ENCODE peak calls at places on chromosomes 2 and 18, in eight cellular contexts. I, E, J, O, S, M, U and R are unnamed samples. For H3K4me1, the result is how much of the 10 kb centered on the place peaks cover.

GRCh38 chr2:219285894-219286425 is 6.8 kb downstream of the DNAJB2 start:
- DNase-seq in O (no peak), I (no peak), S (peak), J (no peak), U (no peak), E (no peak), M (peak), R (no peak)

GRCh38 chr2:55419236-55419513 is 481 bp downstream of the CCDC88A start:
- DNase-seq in U (peak), S (no peak), E (no peak), O (peak), J (no peak), M (no peak), I (peak), R (no peak)

GRCh38 chr18:74499633-74500032 is 3.5 kb downstream of the CNDP2 start:
- DNase-seq in M (peak), U (no peak), J (peak), O (peak), E (peak), S (peak), I (peak), R (no peak)

GRCh38 chr2:55961318-55961911 is 37.8 kb upstream of the EFEMP1 start:
- DNase-seq in S (no peak), U (no peak), O (no peak), J (no peak), M (no peak), I (no peak), E (no peak), R (no peak)

GRCh38 chr2:63879876-63880433 is 38.3 kb downstream of the UGP2 start:
- DNase-seq in O (no peak), U (no peak), I (no peak), S (no peak), E (no peak), J (no peak), M (no peak), R (no peak)

GRCh38 chr2:71559828-71560210 is 106.5 kb downstream of the DYSF start:
- DNase-seq in E (no peak), J (no peak), I (no peak), U (no peak), O (no peak), M (no peak), S (no peak), R (peak)

GRCh38 chr2:100780203-100781008 is 39.5 kb upstream of the NPAS2 start:
- DNase-seq in S (no peak), U (no peak), O (no peak), I (no peak), E (no peak), M (no peak), J (no peak), R (no peak)

GRCh38 chr2:32812316-32812715 is 134.4 kb upstream of the LTBP1 start:
- DNase-seq in S (no peak), U (no peak), M (peak), J (no peak), I (no peak), E (no peak), O (no peak), R (no peak)

GRCh38 chr2:196233808-196234501 is 62.6 kb upstream of the STK17B start:
- DNase-seq in S (no peak), M (no peak), I (no peak), U (peak), E (no peak), J (no peak), O (no peak), R (no peak)

GRCh38 chr2:20614201-20615045 is 36.5 kb downstream of the HS1BP3 start:
- DNase-seq in I (no peak), U (no peak), M (peak), J (peak), E (no peak), S (no peak), O (no peak), R (peak)

GRCh38 chr2:205660521-205661124 is 21.7 kb upstream of the NRP2 start:
- DNase-seq in E (no peak), I (peak), J (no peak), S (no peak), M (peak), U (peak), O (no peak), R (no peak)

GRCh38 chr2:121080013-121080772 is 204.8 kb downstream of the TFCP2L1 start:
- DNase-seq in J (no peak), E (no peak), S (peak), I (peak), O (no peak), M (peak), U (peak), R (no peak)

GRCh38 chr2:74474899-74475298 is 2.4 kb upstream of the MRPL53 start:
- DNase-seq in E (no peak), M (peak), S (no peak), U (no peak), O (no peak), J (no peak), I (no peak), R (peak)

GRCh38 chr2:105328281-105329196 is 996 bp downstream of the TGFBRAP1 start:
- DNase-seq in O (peak), M (peak), U (peak), J (peak), E (no peak), S (no peak), I (peak), R (no peak)

GRCh38 chr2:129877795-129878775 is 101.4 kb upstream of the RAB6C start:
- DNase-seq in O (no peak), I (peak), S (peak), J (peak), E (peak), U (peak), M (peak), R (no peak)

GRCh38 chr2:29260151-29260772 is 145.0 kb downstream of the CLIP4 start:
- DNase-seq in S (no peak), J (no peak), E (no peak), O (no peak), U (no peak), M (no peak), I (no peak), R (no peak)

GRCh38 chr2:68994864-68995263 is 18.1 kb upstream of the ANTXR1 start:
- DNase-seq in E (peak), M (no peak), J (no peak), S (no peak), U (no peak), I (peak), O (no peak), R (peak)

GRCh38 chr2:105790467-105791118 is 45.9 kb downstream of the NCK2 start:
- DNase-seq in S (no peak), I (no peak), J (peak), E (no peak), U (no peak), M (no peak), O (no peak), R (no peak)

GRCh38 chr2:12057436-12058166 is 311.2 kb downstream of the LPIN1 start:
- DNase-seq in I (peak), E (no peak), U (no peak), S (no peak), J (no peak), M (no peak), O (peak), R (no peak)

GRCh38 chr2:56287974-56288373 is 104.2 kb downstream of the CCDC85A start:
- DNase-seq in J (no peak), E (no peak), O (no peak), I (no peak), S (no peak), M (no peak), U (no peak), R (no peak)

GRCh38 chr2:151819920-151820319 is 8.3 kb downstream of the ARL5A start:
- DNase-seq in E (no peak), S (no peak), J (no peak), M (no peak), U (no peak), I (no peak), O (no peak), R (no peak)
- H3K27ac ChIP-seq in E (no peak), S (no peak), J (no peak), M (no peak), U (no peak), I (no peak), O (no peak), R (no peak)

GRCh38 chr2:108588070-108588668 is 53.9 kb downstream of the LIMS1 start:
- DNase-seq in I (no peak), E (no peak), S (no peak), M (no peak), U (no peak), O (no peak), J (no peak), R (no peak)
- H3K4me1 ChIP-seq in I (under half), E (half or more), S (under half), M (half or more), U (under half), O (under half), J (under half), R (under half)

GRCh38 chr2:240459401-240460242 is 24.2 kb downstream of the GPC1 start:
- DNase-seq in J (no peak), U (no peak), S (peak), O (no peak), E (no peak), I (no peak), M (peak), R (peak)

GRCh38 chr2:240461471-240462072 is 26.1 kb downstream of the GPC1 start:
- DNase-seq in M (peak), E (no peak), U (no peak), J (no peak), S (peak), O (no peak), I (peak), R (peak)

GRCh38 chr2:240462073-240462703 is 26.7 kb downstream of the GPC1 start:
- DNase-seq in E (no peak), J (no peak), S (peak), O (no peak), I (peak), M (peak), U (no peak), R (peak)

GRCh38 chr2:240460243-240460630 is 24.8 kb downstream of the GPC1 start:
- DNase-seq in J (no peak), E (no peak), U (no peak), S (peak), M (peak), O (no peak), I (no peak), R (peak)

GRCh38 chr2:240460781-240461431 is 25.4 kb downstream of the GPC1 start:
- DNase-seq in O (no peak), E (no peak), M (no peak), J (peak), S (peak), U (no peak), I (peak), R (peak)
- H3K4me3 ChIP-seq in O (no peak), E (no peak), M (no peak), J (no peak), S (no peak), U (no peak), I (no peak), R (no peak)

GRCh38 chr2:34601561-34601960 is 1002.5 kb upstream of the FAM98A start:
- DNase-seq in S (no peak), J (no peak), U (no peak), I (no peak), O (no peak), E (no peak), M (no peak), R (no peak)

DNA sequence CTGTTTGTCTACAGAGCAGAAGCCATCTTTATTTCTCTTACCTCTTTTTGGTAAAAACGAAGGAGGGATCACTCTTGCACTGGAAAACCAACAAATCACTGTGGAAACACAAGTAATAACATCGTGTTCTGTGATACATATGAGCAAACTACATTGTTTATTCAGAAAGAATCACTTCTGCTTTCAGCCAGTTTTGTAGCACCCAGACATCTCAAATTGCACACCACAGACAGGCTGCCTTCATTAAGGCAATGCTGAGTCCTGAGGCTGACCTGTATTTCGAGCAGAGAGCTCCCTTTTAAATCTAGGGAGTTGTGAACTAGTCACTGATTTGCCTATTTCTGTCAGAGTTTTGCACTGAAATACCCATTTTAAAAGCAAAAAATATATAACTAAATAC is 1003.2 kb upstream of the FAM98A start:
- DNase-seq in O (no peak), S (no peak), I (no peak), M (no peak), J (no peak), U (no peak), E (no peak), R (no peak)
- H3K27ac ChIP-seq in O (no peak), S (no peak), I (no peak), M (no peak), J (no peak), U (no peak), E (no peak), R (no peak)

GRCh38 chr2:231617059-231617926 is 24.6 kb downstream of the TEX44 start:
- DNase-seq in U (no peak), O (no peak), M (no peak), S (no peak), J (no peak), E (no peak), I (no peak), R (no peak)
- H3K4me1 ChIP-seq in U (under half), O (under half), M (under half), S (under half), J (under half), E (under half), I (under half), R (under half)

DNA sequence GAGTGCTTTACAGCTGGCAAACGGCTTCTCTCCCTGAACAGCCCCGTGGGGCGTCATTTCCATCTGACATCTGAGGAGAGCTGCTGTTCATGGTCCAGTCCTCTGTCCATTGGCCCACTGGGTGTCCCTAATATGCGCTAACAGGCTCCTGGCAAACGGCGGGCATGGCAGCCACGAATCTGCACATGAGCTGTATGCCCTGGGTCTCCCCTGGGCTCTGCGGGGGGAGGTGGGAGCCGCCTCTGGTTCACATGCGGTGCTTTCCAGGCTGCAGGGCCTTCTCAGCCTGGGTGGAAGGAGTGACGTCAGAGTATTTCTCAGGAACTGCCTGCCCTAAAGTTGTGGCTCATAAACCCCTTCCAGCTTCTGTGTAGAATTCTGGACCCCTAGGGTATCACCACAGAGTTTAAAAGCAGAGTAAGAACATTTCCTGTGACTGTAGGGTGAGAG is 73.2 kb downstream of the LRRFIP1 start:
- DNase-seq in E (peak), O (peak), M (peak), S (no peak), I (peak), U (peak), J (no peak), R (peak)
- H3K4me3 ChIP-seq in E (no peak), O (peak), M (no peak), S (no peak), I (no peak), U (peak), J (no peak), R (no peak)

GRCh38 chr2:148670773-148671172 is 26.2 kb downstream of the EPC2 start:
- DNase-seq in E (no peak), J (no peak), S (no peak), I (no peak), M (no peak), U (no peak), O (no peak), R (no peak)
- H3K27ac ChIP-seq in E (no peak), J (no peak), S (no peak), I (no peak), M (no peak), U (no peak), O (no peak), R (no peak)

GRCh38 chr2:127407661-127408003 is 10.6 kb upstream of the PROC start:
- DNase-seq in J (no peak), O (no peak), U (no peak), S (no peak), M (no peak), E (no peak), I (no peak), R (no peak)
- H3K4me1 ChIP-seq in J (under half), O (under half), U (under half), S (under half), M (under half), E (under half), I (under half), R (under half)

DNA sequence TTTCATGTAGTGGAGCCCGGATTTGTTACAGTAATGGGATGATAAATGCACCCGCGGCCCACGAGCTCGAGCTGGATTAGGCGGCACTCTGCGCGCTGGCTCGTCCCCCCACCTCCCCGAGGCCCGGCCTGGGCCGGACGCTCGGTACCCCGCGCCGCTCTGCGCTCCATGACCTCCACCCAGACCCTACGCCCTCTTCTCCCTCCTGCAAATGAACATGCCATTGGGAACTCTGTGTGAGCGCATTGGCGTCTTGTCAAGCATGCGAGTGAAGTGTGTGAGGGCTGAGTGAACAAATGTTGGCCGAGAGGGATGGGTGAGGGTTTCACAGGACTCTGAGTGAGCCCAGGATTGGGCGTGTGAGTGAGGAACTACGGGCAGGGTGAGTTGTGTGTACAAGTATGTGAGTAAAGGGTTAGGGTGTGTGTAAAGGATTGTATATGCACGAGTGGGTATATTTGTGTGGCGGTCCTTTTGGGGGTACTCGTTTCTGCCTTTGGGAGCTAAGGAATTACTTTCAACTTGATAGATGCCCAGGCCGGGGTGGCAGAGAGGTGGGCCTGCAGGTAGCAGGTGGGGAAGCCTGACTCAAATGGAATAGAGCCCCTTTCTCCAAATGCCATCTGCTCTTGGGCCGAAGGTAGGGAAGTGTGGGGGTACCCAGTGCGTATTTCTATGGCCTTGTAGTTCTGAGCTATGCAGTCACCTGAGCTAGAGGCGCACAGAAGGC is 2.9 kb upstream of the EN1 start:
- DNase-seq in U (no peak), M (peak), S (no peak), I (no peak), O (no peak), E (no peak), J (no peak), R (no peak)
- H3K4me3 ChIP-seq in U (no peak), M (no peak), S (no peak), I (no peak), O (no peak), E (no peak), J (no peak), R (no peak)